ENCODE peak calls at places on chromosomes 2 and 18, in nine cellular contexts. D is stomach; R is foreskin fibroblast; J is effector memory CD4-positive, alpha-beta T cell; S is adrenal gland; M is CD8-positive, alpha-beta memory T cell; H is AG10803; A is fibroblast of mammary gland; V is pancreas. C is an unnamed sample.

GRCh38 chr2:231356474-231356849 is 39.0 kb upstream of the B3GNT7 start:
- DNase-seq in D (no peak), R (no peak), J (no peak), S (no peak), M (no peak), H (no peak), A (peak; percentile 12), V (peak; percentile 54), C (no peak)

GRCh38 chr2:30422437-30422805 is 24.6 kb upstream of the LCLAT1 start:
- DNase-seq in D (peak; percentile 32), R (peak; percentile 26), J (peak; percentile 27), S (no peak), M (peak; percentile 61), H (peak; percentile 86), A (peak; percentile 54), V (no peak), C (no peak)

GRCh38 chr2:174717273-174717672 is 47.0 kb downstream of the CHRNA1 start:
- DNase-seq in D (no peak), R (no peak), J (no peak), S (no peak), M (no peak), H (peak; percentile 71), A (peak; percentile 41), V (no peak), C (no peak)

GRCh38 chr2:26768759-26769500 is 4.8 kb downstream of the SLC35F6 start:
- DNase-seq in D (peak; percentile 65), R (no peak), J (no peak), S (peak; percentile 86), M (no peak), H (peak; percentile 58), A (peak; percentile 83), V (no peak), C (peak; percentile 86)

GRCh38 chr2:64750817-64751285 is 97.1 kb upstream of the SERTAD2 start:
- DNase-seq in D (peak; percentile 99), R (peak; percentile 100), J (peak; percentile 96), S (peak; percentile 100), M (no peak), H (peak; percentile 100), A (peak; percentile 99), V (peak; percentile 94), C (peak; percentile 100)

GRCh38 chr2:18991177-18992168 is 366.9 kb downstream of the OSR1 start:
- DNase-seq in D (peak; percentile 84), R (peak; percentile 70), J (no peak), S (peak; percentile 35), M (no peak), H (peak; percentile 98), A (peak; percentile 51), V (peak; percentile 81), C (no peak)

GRCh38 chr2:30216157-30216556 is 15.2 kb upstream of the LBH start:
- DNase-seq in D (no peak), R (no peak), J (no peak), S (no peak), M (no peak), H (peak; percentile 84), A (peak; percentile 88), V (no peak), C (no peak)

GRCh38 chr2:239212553-239213419 is 188.0 kb downstream of the HDAC4 start:
- DNase-seq in D (no peak), R (no peak), J (no peak), S (no peak), M (no peak), H (no peak), A (no peak), V (no peak), C (no peak)

GRCh38 chr2:28633739-28634138 is 117.9 kb upstream of the PPP1CB start:
- DNase-seq in D (no peak), R (peak; percentile 78), J (no peak), S (no peak), M (no peak), H (peak; percentile 70), A (peak; percentile 86), V (no peak), C (no peak)

GRCh38 chr18:13530879-13531387 is 195.4 kb downstream of the FAM210A start:
- DNase-seq in D (peak; percentile 51), R (peak; percentile 14), J (no peak), S (peak; percentile 57), M (no peak), H (peak; percentile 75), A (peak; percentile 31), V (no peak), C (no peak)

GRCh38 chr18:75248426-75249191 is 38.0 kb downstream of the TSHZ1 start:
- DNase-seq in D (no peak), R (no peak), J (no peak), S (no peak), M (no peak), H (no peak), A (no peak), V (no peak), C (no peak)

GRCh38 chr2:224946911-224947310 is 95.4 kb downstream of the DOCK10 start:
- DNase-seq in D (no peak), R (peak; percentile 48), J (no peak), S (no peak), M (no peak), H (peak; percentile 81), A (peak; percentile 74), V (no peak), C (no peak)

GRCh38 chr2:228048838-228049490 is 132.5 kb downstream of the SPHKAP start:
- DNase-seq in D (peak; percentile 26), R (peak; percentile 26), J (no peak), S (peak; percentile 42), M (no peak), H (peak; percentile 54), A (peak; percentile 67), V (peak; percentile 35), C (no peak)

GRCh38 chr2:43488737-43489136 is 107.1 kb downstream of the THADA start:
- DNase-seq in D (no peak), R (peak; percentile 24), J (no peak), S (no peak), M (no peak), H (no peak), A (no peak), V (no peak), C (no peak)

GRCh38 chr2:62705007-62705829 is at the start of gene EHBP1:
- DNase-seq in D (peak; percentile 100), R (peak; percentile 99), J (peak; percentile 94), S (peak; percentile 99), M (peak; percentile 97), H (peak; percentile 100), A (peak; percentile 100), V (peak; percentile 99), C (peak; percentile 99)

GRCh38 chr2:75500633-75501032 is 60.1 kb downstream of the EVA1A start:
- DNase-seq in D (no peak), R (peak; percentile 54), J (no peak), S (no peak), M (no peak), H (peak; percentile 38), A (peak; percentile 67), V (no peak), C (no peak)

GRCh38 chr2:197915548-197916265 is 111.3 kb downstream of the PLCL1 start:
- DNase-seq in D (no peak), R (peak; percentile 62), J (no peak), S (no peak), M (no peak), H (peak; percentile 93), A (peak; percentile 85), V (no peak), C (no peak)

GRCh38 chr2:149087751-149088150 is 49.3 kb downstream of the LYPD6B start:
- DNase-seq in D (no peak), R (no peak), J (no peak), S (no peak), M (no peak), H (no peak), A (no peak), V (no peak), C (no peak)

GRCh38 chr2:136765256-136765735 is at the start of gene THSD7B:
- DNase-seq in D (no peak), R (no peak), J (no peak), S (no peak), M (no peak), H (no peak), A (no peak), V (peak; percentile 58), C (peak; percentile 47)
- H3K4me3 ChIP-seq in D (peak within 1 kb of the TSS; percentile 45), R (peak within 1 kb of the TSS; percentile 13), J (no peak within 1 kb of the TSS), S (peak within 1 kb of the TSS; percentile 36), M (no peak within 1 kb of the TSS), H (peak within 1 kb of the TSS; percentile 15), A (no peak within 1 kb of the TSS), V (no peak within 1 kb of the TSS), C (peak within 1 kb of the TSS; percentile 28)

DNA sequence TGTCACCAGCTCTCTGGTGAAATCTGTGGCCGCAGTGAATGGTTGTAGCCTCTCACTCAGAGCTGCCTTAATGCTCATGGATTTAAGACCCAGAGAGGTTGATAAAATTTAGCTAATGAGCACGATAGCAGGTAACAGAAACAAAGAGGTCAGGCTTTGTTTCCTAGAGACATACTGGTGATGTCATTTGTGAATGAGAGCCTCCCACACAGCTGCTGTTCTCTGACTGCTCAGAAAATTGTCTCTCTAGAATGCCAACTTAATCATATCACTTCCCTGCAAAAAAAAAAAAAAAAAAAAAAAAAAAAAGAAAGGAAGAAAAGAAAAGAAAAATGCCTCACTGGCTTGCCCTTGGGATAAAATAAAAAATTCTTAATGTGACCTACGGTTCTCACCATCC is 411.7 kb upstream of the MYT1L start:
- DNase-seq in D (no peak), R (no peak), J (no peak), S (no peak), M (no peak), H (no peak), A (no peak), V (no peak), C (no peak)
- H3K4me3 ChIP-seq in D (no peak overlapping the region), R (no peak overlapping the region), J (no peak overlapping the region), S (no peak overlapping the region), M (no peak overlapping the region), H (no peak overlapping the region), A (no peak overlapping the region), V (no peak overlapping the region), C (no peak overlapping the region)

DNA sequence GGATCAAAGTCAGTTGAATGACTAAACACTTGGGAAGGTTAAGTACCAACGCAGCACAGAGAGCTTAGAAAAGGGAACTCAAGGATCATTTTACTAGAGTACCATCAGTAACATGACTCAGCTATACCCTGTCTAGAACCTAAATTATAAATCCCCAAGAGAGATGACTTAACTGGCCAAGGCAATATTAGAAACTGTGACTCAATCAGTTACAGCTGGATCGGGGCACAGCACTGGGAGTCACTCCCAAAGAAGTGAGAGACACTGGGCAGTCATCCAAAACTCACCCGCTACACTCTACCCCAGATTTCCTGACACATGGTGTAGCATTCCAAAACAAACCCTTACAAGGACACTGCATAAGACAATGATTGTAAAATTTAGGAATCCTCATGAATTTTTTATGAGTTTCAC is 17.7 kb downstream of the IWS1 start:
- DNase-seq in D (peak; percentile 53), R (peak; percentile 99), J (no peak), S (peak; percentile 94), M (no peak), H (peak; percentile 100), A (peak; percentile 100), V (no peak), C (no peak)
- H3K4me3 ChIP-seq in D (no peak overlapping the region), R (no peak overlapping the region), J (no peak overlapping the region), S (no peak overlapping the region), M (no peak overlapping the region), H (no peak overlapping the region), A (no peak overlapping the region), V (no peak overlapping the region), C (no peak overlapping the region)

DNA sequence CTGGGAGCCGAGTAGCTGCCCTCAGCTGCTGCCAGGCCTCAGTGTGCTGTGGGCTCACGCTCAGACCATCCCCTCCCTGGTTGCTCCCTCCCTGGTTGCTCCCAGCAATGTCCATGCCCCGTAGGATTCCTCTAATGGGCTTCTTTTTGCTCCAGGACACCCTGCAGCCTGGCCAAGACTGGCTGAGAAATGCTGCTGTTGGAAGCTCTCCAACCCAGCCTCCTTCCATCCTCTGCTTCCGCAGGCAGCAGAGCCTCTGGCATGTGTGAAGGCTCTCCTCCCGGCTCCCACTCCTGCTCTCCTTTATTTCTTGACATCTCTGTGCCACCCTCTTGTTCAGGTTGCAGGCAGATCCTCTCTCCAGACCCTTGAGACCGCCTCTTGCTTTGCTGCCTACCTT is 48.7 kb downstream of the SOX11 start:
- DNase-seq in D (no peak), R (no peak), J (no peak), S (no peak), M (no peak), H (no peak), A (no peak), V (no peak), C (no peak)
- H3K4me3 ChIP-seq in D (no peak overlapping the region), R (no peak overlapping the region), J (no peak overlapping the region), S (no peak overlapping the region), M (no peak overlapping the region), H (no peak overlapping the region), A (no peak overlapping the region), V (no peak overlapping the region), C (no peak overlapping the region)

C was measured in upper lobe of right lung.